ENCODE peak calls at places on chromosomes 7 and 10, in nine cellular contexts. E, G, Y, K, B, W, J, H and C are unnamed samples. For H3K4me1, the result is how much of the 10 kb centered on the place peaks cover.

GRCh38 chr10:122642726-122643605 is 56.7 kb downstream of the C10orf120 start:
- DNase-seq in G (no peak), J (no peak), B (no peak), H (no peak), Y (no peak), K (no peak), E (no peak), W (no peak), C (no peak)

GRCh38 chr10:102661614-102662133 is 17.4 kb downstream of the TRIM8 start:
- DNase-seq in W (no peak), Y (no peak), K (no peak), H (no peak), G (no peak), B (no peak), E (no peak), J (no peak), C (no peak)

GRCh38 chr7:70032673-70033072 is 434.4 kb downstream of the AUTS2 start:
- DNase-seq in K (no peak), B (no peak), J (no peak), G (no peak), W (no peak), E (no peak), H (no peak), Y (no peak), C (no peak)

GRCh38 chr7:84060760-84061261 is 133.8 kb downstream of the SEMA3A start:
- DNase-seq in W (no peak), G (no peak), K (no peak), Y (no peak), B (no peak), H (no peak), E (no peak), J (no peak), C (no peak)

GRCh38 chr10:98006266-98006665 is 24.2 kb downstream of the CRTAC1 start:
- DNase-seq in G (no peak), K (peak), H (no peak), J (peak), Y (no peak), B (peak), W (peak), E (no peak), C (no peak)

GRCh38 chr7:22153427-22154106 is 203.4 kb downstream of the RAPGEF5 start:
- DNase-seq in H (no peak), B (no peak), G (no peak), Y (no peak), W (no peak), E (no peak), J (no peak), K (no peak), C (no peak)

GRCh38 chr7:4361774-4362173 is 320.3 kb upstream of the FOXK1 start:
- DNase-seq in B (no peak), W (no peak), J (no peak), K (no peak), Y (no peak), H (no peak), E (no peak), G (no peak), C (no peak)

GRCh38 chr7:47875998-47876744 is 72.1 kb downstream of the PKD1L1 start:
- DNase-seq in Y (no peak), H (no peak), G (no peak), K (no peak), W (no peak), J (no peak), E (no peak), B (no peak), C (no peak)

GRCh38 chr10:60048146-60048545 is 141.8 kb upstream of the CCDC6 start:
- DNase-seq in H (no peak), J (no peak), W (no peak), K (peak), E (no peak), B (peak), G (no peak), Y (no peak), C (no peak)

GRCh38 chr7:1547777-1548437 is 8.1 kb downstream of the TMEM184A start:
- DNase-seq in J (no peak), G (no peak), K (no peak), B (no peak), Y (peak), H (no peak), W (no peak), E (no peak), C (no peak)

GRCh38 chr10:33675235-33675634 is 340.8 kb upstream of the NRP1 start:
- DNase-seq in K (no peak), H (peak), G (no peak), W (no peak), J (no peak), Y (no peak), B (no peak), E (no peak), C (no peak)

GRCh38 chr10:21496285-21497176 is 29.0 kb downstream of the SKIDA1 start:
- DNase-seq in K (peak), W (no peak), E (peak), J (peak), H (peak), G (peak), Y (peak), B (no peak), C (peak)

GRCh38 chr10:91034494-91035157 is 113.7 kb upstream of the ANKRD1 start:
- DNase-seq in H (peak), B (no peak), E (peak), G (no peak), J (no peak), Y (peak), W (peak), K (peak), C (no peak)

GRCh38 chr10:90125406-90125805 is 424.0 kb downstream of the KIF20B start:
- DNase-seq in B (no peak), Y (no peak), K (no peak), H (no peak), E (no peak), G (no peak), J (no peak), W (no peak), C (no peak)

GRCh38 chr7:89695241-89695640 is 459.0 kb upstream of the STEAP1 start:
- DNase-seq in B (no peak), H (no peak), Y (no peak), G (no peak), K (no peak), W (no peak), E (no peak), J (no peak), C (no peak)
- H3K4me1 ChIP-seq in B (under half), H (under half), Y (under half), G (under half), K (under half), W (under half), E (under half), J (under half), C (under half)

GRCh38 chr7:143882020-143882610 is 19.9 kb downstream of the TCAF1 start:
- DNase-seq in H (peak), G (no peak), J (no peak), K (peak), E (no peak), B (no peak), W (peak), Y (peak), C (peak)

GRCh38 chr7:143882611-143883078 is 19.3 kb downstream of the TCAF1 start:
- DNase-seq in B (no peak), E (peak), W (peak), Y (peak), G (no peak), H (peak), J (no peak), K (peak), C (no peak)

GRCh38 chr7:143884978-143885559 is 16.9 kb downstream of the TCAF1 start:
- DNase-seq in W (no peak), G (no peak), B (peak), Y (peak), E (no peak), J (no peak), K (peak), H (peak), C (peak)

GRCh38 chr7:143885951-143886350 is 16.0 kb downstream of the TCAF1 start:
- DNase-seq in J (no peak), H (no peak), Y (no peak), G (no peak), W (no peak), B (no peak), K (no peak), E (no peak), C (no peak)

DNA sequence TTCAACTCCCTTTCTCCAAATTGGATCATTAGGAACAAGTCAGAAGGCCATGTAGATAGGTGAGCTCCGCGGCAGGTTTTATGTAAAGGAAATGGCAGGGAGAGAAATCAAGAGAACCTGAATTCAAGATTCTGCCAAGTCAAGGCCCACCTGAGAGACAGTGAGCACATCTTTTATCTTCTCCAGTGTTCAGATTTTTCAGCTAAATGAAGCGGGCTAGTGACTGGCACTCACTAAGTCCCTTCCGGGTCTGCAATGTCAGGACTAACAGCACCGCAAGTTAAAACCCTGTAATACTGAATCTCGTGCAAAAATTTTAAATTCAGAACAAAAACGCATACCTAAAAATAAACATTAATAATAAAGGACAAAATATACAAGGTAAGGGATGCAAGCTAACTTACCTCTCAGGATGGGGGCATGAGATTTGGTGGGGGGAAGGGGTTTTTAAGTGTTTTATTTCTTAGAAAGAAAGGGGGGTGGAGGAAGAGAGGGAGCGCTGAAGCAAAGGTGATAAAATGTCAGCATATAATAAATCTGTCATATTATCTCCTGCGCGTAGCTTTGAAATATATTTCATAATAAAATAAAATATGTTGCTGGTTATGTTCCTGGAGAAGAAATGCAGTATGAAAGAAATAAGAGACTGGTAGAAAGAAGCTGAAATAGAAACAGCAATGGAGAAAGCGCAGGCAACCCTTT is 17.5 kb downstream of the TCAF1 start:
- DNase-seq in K (no peak), Y (no peak), G (no peak), E (no peak), J (no peak), W (no peak), H (no peak), B (no peak), C (no peak)
- H3K4me3 ChIP-seq in K (no peak), Y (peak), G (no peak), E (peak), J (no peak), W (peak), H (peak), B (peak), C (no peak)

GRCh38 chr7:16644987-16645592 is 464 bp downstream of the ANKMY2 start:
- DNase-seq in W (no peak), Y (no peak), H (peak), J (no peak), G (peak), E (peak), B (no peak), K (peak), C (no peak)
- H3K4me1 ChIP-seq in W (under half), Y (half or more), H (under half), J (under half), G (under half), E (under half), B (under half), K (under half), C (under half)

DNA sequence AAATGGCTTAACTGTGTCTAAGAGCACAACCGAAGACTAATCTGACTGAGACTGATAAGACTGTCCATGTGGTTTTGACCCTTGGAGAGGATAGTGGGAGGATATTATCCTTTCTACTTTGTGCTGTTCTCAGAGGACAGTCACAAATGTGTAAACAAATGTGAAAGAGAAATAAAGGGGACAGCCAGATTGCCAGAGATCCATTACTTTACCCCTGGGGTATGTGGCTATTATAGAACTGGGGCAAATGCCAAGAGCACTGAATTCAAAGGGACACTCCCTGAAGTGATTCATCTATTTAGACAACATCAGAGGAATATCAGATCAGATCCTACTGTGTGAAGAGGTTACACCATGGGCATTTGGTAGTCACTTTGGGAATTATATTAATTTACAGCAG is 154.7 kb downstream of the RNLS start:
- DNase-seq in B (no peak), W (no peak), Y (no peak), E (no peak), K (no peak), J (no peak), G (no peak), H (no peak), C (no peak)
- H3K4me3 ChIP-seq in B (no peak), W (no peak), Y (no peak), E (no peak), K (no peak), J (no peak), G (no peak), H (no peak), C (no peak)

DNA sequence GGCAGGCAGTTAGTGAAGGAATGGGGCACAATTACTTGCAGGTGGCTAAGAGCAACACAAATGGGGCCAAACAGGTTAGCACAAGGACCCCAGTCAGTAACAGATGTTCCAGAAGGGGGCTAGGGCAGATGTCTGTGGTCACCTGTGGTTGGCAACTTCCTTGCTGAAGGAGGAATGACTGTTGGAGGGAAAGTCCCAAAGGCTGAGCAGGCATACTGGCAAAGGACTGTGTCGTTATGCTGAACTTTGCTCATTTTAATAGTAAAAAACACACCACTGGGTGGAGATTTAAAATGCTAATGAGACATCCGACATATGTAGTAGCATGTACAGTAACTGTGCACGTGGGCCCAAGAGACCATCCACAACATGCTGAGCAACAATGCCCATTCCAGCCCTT is 511.6 kb downstream of the CALN1 start:
- DNase-seq in E (no peak), J (peak), Y (no peak), B (no peak), W (no peak), G (no peak), K (no peak), H (no peak), C (no peak)
- H3K4me1 ChIP-seq in E (under half), J (half or more), Y (under half), B (under half), W (under half), G (under half), K (under half), H (under half), C (under half)

GRCh38 chr10:88385601-88386203 is 197.4 kb downstream of the RNLS start:
- DNase-seq in H (no peak), G (peak), B (no peak), J (peak), Y (peak), W (no peak), K (peak), E (peak), C (peak)

GRCh38 chr10:88386204-88386877 is 196.8 kb downstream of the RNLS start:
- DNase-seq in K (peak), B (no peak), G (no peak), W (no peak), E (no peak), Y (no peak), H (no peak), J (peak), C (no peak)

GRCh38 chr10:88390041-88390440 is 193.1 kb downstream of the RNLS start:
- DNase-seq in K (no peak), J (no peak), Y (no peak), G (no peak), W (no peak), B (no peak), H (no peak), E (no peak), C (no peak)

GRCh38 chr10:88389456-88389855 is 193.7 kb downstream of the RNLS start:
- DNase-seq in J (peak), H (peak), K (peak), W (no peak), G (no peak), Y (no peak), E (no peak), B (peak), C (no peak)

DNA sequence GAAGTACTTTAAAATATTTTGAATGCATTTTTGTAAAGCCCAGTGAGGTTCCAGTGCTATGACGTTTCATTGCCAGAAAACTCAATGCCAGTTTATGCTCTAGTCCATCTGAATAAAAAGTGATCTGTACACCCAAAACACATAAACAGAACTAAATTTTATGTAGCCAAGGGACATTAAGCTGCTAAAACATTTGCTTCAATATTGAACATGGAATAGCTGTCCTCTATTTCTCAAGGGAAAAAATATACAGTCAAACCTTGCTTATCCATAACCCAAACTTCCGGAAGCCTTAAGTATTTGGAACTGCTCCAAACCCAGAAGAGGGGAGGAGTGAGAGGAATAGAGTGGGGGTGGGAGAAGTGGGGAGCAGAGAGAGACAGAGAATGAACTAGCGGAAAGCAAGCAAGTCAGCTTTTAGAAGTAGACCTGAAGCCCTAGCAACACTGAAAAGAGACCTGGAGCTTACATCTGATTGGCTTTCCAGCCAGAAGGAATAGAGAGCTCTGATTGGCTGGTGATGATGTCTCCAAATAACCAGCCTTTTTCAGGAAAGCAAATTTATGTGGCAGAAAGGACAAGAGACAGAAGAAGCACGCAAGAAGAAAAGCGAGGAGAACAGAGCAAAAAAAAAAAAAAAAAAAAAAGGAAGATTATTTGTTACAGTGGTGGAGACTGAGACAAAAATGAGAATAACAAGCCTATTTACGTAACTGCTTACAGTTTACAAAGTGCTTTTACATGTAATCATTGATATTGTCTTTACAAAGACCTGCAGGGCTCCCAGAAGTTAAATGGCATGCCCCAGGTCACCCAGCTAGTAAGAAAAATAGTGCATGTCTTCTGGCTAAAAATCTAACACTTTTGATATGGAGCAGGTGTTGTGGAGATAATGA is 196.0 kb downstream of the RNLS start:
- DNase-seq in K (peak), Y (no peak), W (no peak), G (no peak), J (peak), E (no peak), B (no peak), H (peak), C (no peak)
- H3K4me3 ChIP-seq in K (no peak), Y (peak), W (peak), G (no peak), J (peak), E (peak), B (no peak), H (peak), C (peak)